ENCODE peak calls at places on chromosomes 4 and X, in four cellular contexts. D is neural progenitor cell, V is mucosa of descending colon, K is AG10803. I is an unnamed sample.

GRCh38 chr4:1056671-1057402 is 45.4 kb downstream of the FGFRL1 start:
- DNase-seq in D (no peak), V (no peak), K (no peak), I (no peak)

GRCh38 chrX:1802912-1803311 is 188.1 kb downstream of the ASMT start:
- DNase-seq in D (no peak), V (no peak), K (no peak), I (no peak)

GRCh38 chrX:24014388-24015018 is 12.5 kb downstream of the KLHL15 start:
- DNase-seq in D (no peak), V (no peak), K (no peak), I (no peak)

GRCh38 chrX:100812216-100813158 is 7.7 kb upstream of the CSTF2 start:
- DNase-seq in D (no peak), V (peak), K (no peak), I (no peak)

GRCh38 chr4:130591091-130591490 is 1495.1 kb downstream of the C4orf33 start:
- DNase-seq in D (no peak), V (no peak), K (no peak), I (no peak)

GRCh38 chrX:96407043-96407442 is 277.6 kb upstream of the DIAPH2 start:
- DNase-seq in D (peak), V (peak), K (peak), I (no peak)

GRCh38 chrX:128816919-128817318 is 706.4 kb downstream of the SMARCA1 start:
- DNase-seq in D (peak), V (peak), K (no peak), I (no peak)

GRCh38 chr4:94534401-94535312 is 82.9 kb downstream of the PDLIM5 start:
- DNase-seq in D (no peak), V (no peak), K (no peak), I (no peak)

GRCh38 chr4:19438228-19438627 is 813.5 kb upstream of the SLIT2 start:
- DNase-seq in D (no peak), V (no peak), K (peak), I (no peak)

GRCh38 chr4:126738926-126739325 is 893.8 kb upstream of the INTU start:
- DNase-seq in D (no peak), V (no peak), K (no peak), I (no peak)

GRCh38 chr4:82437285-82438005 is 7.1 kb downstream of the ENOPH1 start:
- DNase-seq in D (no peak), V (no peak), K (peak), I (no peak)

GRCh38 chrX:113594504-113594903 is 753.9 kb upstream of the AMOT start:
- DNase-seq in D (no peak), V (no peak), K (no peak), I (no peak)

GRCh38 chr4:41326776-41327175 is 70.0 kb downstream of the UCHL1 start:
- DNase-seq in D (no peak), V (no peak), K (no peak), I (no peak)

GRCh38 chrX:15469613-15470012 is 23.5 kb downstream of the PIR start:
- DNase-seq in D (no peak), V (no peak), K (no peak), I (no peak)

GRCh38 chr4:111283066-111283677 is 660.3 kb upstream of the PITX2 start:
- DNase-seq in D (peak), V (peak), K (peak), I (peak)

DNA sequence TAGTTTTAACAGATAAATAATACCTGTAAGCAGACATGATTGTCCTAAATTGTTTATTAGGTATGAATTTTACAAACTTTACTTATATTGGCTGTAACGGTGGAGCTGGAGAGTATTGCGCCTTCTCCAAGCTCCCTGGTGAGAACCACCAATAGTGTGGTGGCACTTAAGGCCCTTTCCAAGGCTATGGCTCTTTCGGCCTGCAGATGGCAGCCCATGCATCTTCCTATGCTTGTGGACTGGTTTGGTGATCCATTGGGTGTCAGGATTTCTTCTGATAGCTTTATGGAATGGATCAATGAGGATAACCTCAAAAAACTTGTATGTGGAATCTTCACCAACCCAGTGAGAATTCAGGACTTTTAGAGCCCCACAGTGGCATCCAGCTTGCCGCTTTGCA is 7.8 kb downstream of the LARP1B start:
- DNase-seq in D (peak), V (no peak), K (peak), I (peak)
- TF ChIP-seq CTCF in D (peak), V (no peak), K (peak), I (no peak)

GRCh38 chr4:113976937-113977855 is 2.3 kb downstream of the ARSJ start:
- DNase-seq in D (no peak), V (no peak), K (no peak), I (no peak)

GRCh38 chr4:113978105-113978504 is 1.3 kb downstream of the ARSJ start:
- DNase-seq in D (no peak), V (no peak), K (no peak), I (no peak)

GRCh38 chr4:113979973-113980615 is 647 bp upstream of the ARSJ start:
- DNase-seq in D (no peak), V (no peak), K (peak), I (no peak)

GRCh38 chr4:113978561-113979156 is 788 bp downstream of the ARSJ start:
- DNase-seq in D (peak), V (no peak), K (no peak), I (no peak)

DNA sequence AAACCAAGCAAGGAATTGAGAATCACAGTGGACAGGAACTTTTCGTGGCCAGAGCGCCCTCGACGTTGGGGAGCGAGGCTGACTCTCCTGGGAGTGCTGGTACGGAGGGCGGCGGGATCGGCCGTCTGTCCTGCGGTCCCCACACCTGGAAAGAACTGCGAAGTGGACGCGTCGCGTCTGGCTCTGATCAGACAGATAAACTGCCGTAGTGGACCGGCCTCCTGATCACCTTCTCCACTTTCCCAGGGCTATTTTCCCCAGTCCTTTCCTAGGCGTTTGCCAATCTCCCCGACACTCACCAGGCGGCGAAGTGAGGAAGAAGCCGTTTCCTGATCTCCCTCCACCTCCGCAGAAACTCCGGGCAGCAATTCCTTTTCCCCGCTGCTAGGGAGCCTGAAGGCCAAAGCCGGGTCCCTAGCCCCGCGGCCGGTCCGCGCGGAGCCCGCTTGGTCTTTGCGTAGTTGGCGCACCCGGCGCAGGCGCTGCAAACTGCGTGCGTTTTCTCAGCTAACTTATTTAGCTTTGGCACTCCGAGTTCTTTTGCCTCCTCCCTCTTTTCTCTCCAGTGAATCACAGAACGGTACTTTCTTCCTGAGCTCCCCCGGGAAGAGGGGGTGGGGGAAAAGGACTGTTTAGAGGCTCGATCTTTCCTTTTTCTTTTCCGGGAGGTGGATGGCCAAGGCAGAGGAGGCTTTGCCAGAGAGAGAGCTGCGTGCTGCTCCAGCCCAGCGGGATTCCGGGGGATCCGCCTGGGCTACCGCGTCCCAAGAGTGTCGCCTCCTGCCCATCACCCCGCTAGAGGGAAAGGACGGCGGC is at the start of gene ARSJ:
- DNase-seq in D (peak), V (peak), K (peak), I (peak)
- TF ChIP-seq CTCF in D (peak), V (no peak), K (peak), I (no peak)

GRCh38 chr4:79241846-79242245 is 84.0 kb downstream of the NAA11 start:
- DNase-seq in D (peak), V (no peak), K (peak), I (no peak)
- TF ChIP-seq CTCF in D (peak), V (no peak), K (peak), I (no peak)

GRCh38 chr4:169032194-169032593 is 22.1 kb upstream of the CBR4 start:
- DNase-seq in D (no peak), V (no peak), K (no peak), I (no peak)
- TF ChIP-seq CTCF in D (no peak), V (no peak), K (no peak), I (no peak)

GRCh38 chr4:52657317-52657629 is 1.8 kb downstream of the USP46 start:
- DNase-seq in D (no peak), V (no peak), K (no peak), I (peak)

GRCh38 chr4:52659722-52660261 is 691 bp upstream of the USP46 start:
- DNase-seq in D (peak), V (peak), K (peak), I (peak)

GRCh38 chr4:52658671-52659015 is 458 bp downstream of the USP46 start:
- DNase-seq in D (no peak), V (peak), K (no peak), I (peak)

GRCh38 chr4:52659016-52659721 is at the start of gene USP46:
- DNase-seq in D (peak), V (peak), K (peak), I (peak)

GRCh38 chr4:52657630-52658501 is 1.2 kb downstream of the USP46 start:
- DNase-seq in D (peak), V (peak), K (peak), I (peak)
- TF ChIP-seq CTCF in D (no peak), V (no peak), K (no peak), I (no peak)

GRCh38 chrX:110125435-110125834 is 122.5 kb downstream of the TMEM164 start:
- DNase-seq in D (peak), V (no peak), K (no peak), I (peak)
- TF ChIP-seq CTCF in D (peak), V (no peak), K (peak), I (no peak)

DNA sequence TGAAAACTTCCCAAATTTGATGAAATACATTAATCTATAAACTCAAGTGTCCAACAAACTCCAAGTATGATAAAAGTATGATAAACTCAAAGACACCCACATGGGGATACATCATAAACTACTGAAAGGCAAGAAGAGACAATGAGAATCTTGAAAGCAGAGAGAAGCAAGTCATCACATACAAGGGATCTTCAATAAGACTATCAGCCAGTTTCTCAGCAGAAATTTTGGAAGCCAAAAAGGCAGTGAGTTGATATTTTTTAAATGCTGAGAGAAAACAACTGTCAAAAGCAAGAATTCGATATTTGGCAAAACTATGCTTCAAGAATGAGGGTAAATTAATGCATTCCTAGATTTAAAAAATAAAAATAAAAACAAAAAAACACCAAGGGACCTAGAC is 16.5 kb downstream of the PDCL2 start:
- DNase-seq in D (no peak), V (no peak), K (no peak), I (no peak)
- TF ChIP-seq CTCF in D (no peak), V (no peak), K (no peak), I (no peak)

GRCh38 chr4:124118061-124118460 is 594.5 kb downstream of the ANKRD50 start:
- DNase-seq in D (no peak), V (no peak), K (no peak), I (no peak)

GRCh38 chr4:124123181-124123580 is 589.4 kb downstream of the ANKRD50 start:
- DNase-seq in D (no peak), V (no peak), K (no peak), I (no peak)

GRCh38 chr4:124121511-124121934 is 591.0 kb downstream of the ANKRD50 start:
- DNase-seq in D (no peak), V (no peak), K (peak), I (no peak)
- TF ChIP-seq CTCF in D (no peak), V (no peak), K (no peak), I (no peak)

GRCh38 chrX:49106930-49107329 is 16.6 kb downstream of the GPKOW start:
- DNase-seq in D (peak), V (peak), K (peak), I (peak)
- TF ChIP-seq CTCF in D (peak), V (no peak), K (peak), I (peak)